ENCODE peak calls at places on chromosomes 5 and 9, in seven cellular contexts. One of them, this sample, is unnamed.

GRCh38 chr5:157471709-157472108 is 11.7 kb downstream of the NIPAL4 start:
- DNase-seq in K562: peak; percentile 50
- DNase-seq in GM12878: no peak
- DNase-seq in SK-N-SH: peak; percentile 51
- DNase-seq in HCT116: peak; percentile 34
- DNase-seq in HepG2: peak; percentile 30
- DNase-seq in H1: no peak
- DNase-seq in this sample: peak; percentile 50

GRCh38 chr9:135816179-135816970 is 91.0 kb downstream of the CAMSAP1 start:
- DNase-seq in SK-N-SH: no peak
- DNase-seq in H1: no peak
- DNase-seq in GM12878: no peak
- DNase-seq in HepG2: no peak
- DNase-seq in HCT116: no peak
- DNase-seq in K562: no peak
- DNase-seq in this sample: no peak

GRCh38 chr9:112404367-112404979 is 24.6 kb downstream of the HSDL2 start:
- DNase-seq in GM12878: no peak
- DNase-seq in HepG2: no peak
- DNase-seq in HCT116: no peak
- DNase-seq in SK-N-SH: no peak
- DNase-seq in K562: no peak
- DNase-seq in H1: no peak
- DNase-seq in this sample: no peak

GRCh38 chr5:122602700-122603099 is 172.2 kb upstream of the SNX2 start:
- DNase-seq in K562: no peak
- DNase-seq in SK-N-SH: no peak
- DNase-seq in HCT116: no peak
- DNase-seq in GM12878: no peak
- DNase-seq in HepG2: no peak
- DNase-seq in H1: no peak
- DNase-seq in this sample: no peak

GRCh38 chr5:43042626-43043399 is 2.7 kb upstream of the ANXA2R start:
- DNase-seq in HCT116: peak; percentile 62
- DNase-seq in GM12878: peak; percentile 55
- DNase-seq in H1: peak; percentile 67
- DNase-seq in HepG2: no peak
- DNase-seq in SK-N-SH: peak; percentile 35
- DNase-seq in K562: peak; percentile 95
- DNase-seq in this sample: no peak

GRCh38 chr9:127528407-127529251 is 77.3 kb downstream of the LRSAM1 start:
- DNase-seq in HCT116: no peak
- DNase-seq in H1: no peak
- DNase-seq in GM12878: no peak
- DNase-seq in K562: no peak
- DNase-seq in HepG2: no peak
- DNase-seq in SK-N-SH: no peak
- DNase-seq in this sample: no peak

GRCh38 chr9:114048533-114049452 is 29.3 kb downstream of the AMBP start:
- DNase-seq in GM12878: no peak
- DNase-seq in K562: no peak
- DNase-seq in HepG2: no peak
- DNase-seq in HCT116: no peak
- DNase-seq in H1: no peak
- DNase-seq in SK-N-SH: no peak
- DNase-seq in this sample: no peak

GRCh38 chr5:10624244-10624643 is 60.4 kb downstream of the ANKRD33B start:
- DNase-seq in HCT116: no peak
- DNase-seq in HepG2: no peak
- DNase-seq in SK-N-SH: no peak
- DNase-seq in GM12878: no peak
- DNase-seq in K562: peak; percentile 25
- DNase-seq in H1: no peak
- DNase-seq in this sample: no peak

GRCh38 chr5:135737701-135738563 is 96.5 kb upstream of the SLC25A48 start:
- DNase-seq in HepG2: no peak
- DNase-seq in H1: peak; percentile 26
- DNase-seq in SK-N-SH: no peak
- DNase-seq in GM12878: no peak
- DNase-seq in K562: no peak
- DNase-seq in HCT116: no peak
- DNase-seq in this sample: no peak

GRCh38 chr5:154723740-154724505 is 31.3 kb upstream of the LARP1 start:
- DNase-seq in HCT116: no peak
- DNase-seq in K562: peak; percentile 69
- DNase-seq in H1: no peak
- DNase-seq in SK-N-SH: no peak
- DNase-seq in HepG2: no peak
- DNase-seq in GM12878: no peak
- DNase-seq in this sample: no peak

GRCh38 chr5:135214897-135215616 is 181.0 kb upstream of the PITX1 start:
- DNase-seq in H1: peak; percentile 13
- DNase-seq in K562: no peak
- DNase-seq in HepG2: no peak
- DNase-seq in HCT116: no peak
- DNase-seq in GM12878: no peak
- DNase-seq in SK-N-SH: peak; percentile 3
- DNase-seq in this sample: no peak

GRCh38 chr5:128736567-128736966 is 198.5 kb upstream of the FBN2 start:
- DNase-seq in H1: no peak
- DNase-seq in SK-N-SH: no peak
- DNase-seq in K562: no peak
- DNase-seq in HCT116: peak; percentile 4
- DNase-seq in HepG2: no peak
- DNase-seq in GM12878: no peak
- DNase-seq in this sample: no peak

GRCh38 chr5:61964199-61964598 is 341.8 kb upstream of the KIF2A start:
- DNase-seq in K562: no peak
- DNase-seq in GM12878: no peak
- DNase-seq in HCT116: no peak
- DNase-seq in SK-N-SH: no peak
- DNase-seq in H1: no peak
- DNase-seq in HepG2: no peak
- DNase-seq in this sample: no peak

GRCh38 chr5:114358329-114358728 is 3.5 kb upstream of the KCNN2 start:
- DNase-seq in GM12878: no peak
- DNase-seq in SK-N-SH: no peak
- DNase-seq in H1: no peak
- DNase-seq in HCT116: no peak
- DNase-seq in K562: no peak
- DNase-seq in HepG2: no peak
- DNase-seq in this sample: no peak

GRCh38 chr5:81936750-81937149 is 35.1 kb upstream of the ATG10 start:
- DNase-seq in HCT116: no peak
- DNase-seq in H1: no peak
- DNase-seq in GM12878: no peak
- DNase-seq in K562: no peak
- DNase-seq in HepG2: no peak
- DNase-seq in SK-N-SH: no peak
- DNase-seq in this sample: no peak

GRCh38 chr9:130660683-130661460 is 3.5 kb upstream of the PRDM12 start:
- DNase-seq in H1: peak; percentile 75
- DNase-seq in SK-N-SH: peak; percentile 65
- DNase-seq in HCT116: no peak
- DNase-seq in HepG2: no peak
- DNase-seq in K562: no peak
- DNase-seq in GM12878: no peak
- DNase-seq in this sample: no peak

GRCh38 chr5:82584631-82585030 is 306.5 kb upstream of the RPS23 start:
- DNase-seq in K562: no peak
- DNase-seq in HepG2: peak; percentile 14
- DNase-seq in SK-N-SH: no peak
- DNase-seq in GM12878: no peak
- DNase-seq in H1: no peak
- DNase-seq in HCT116: no peak
- DNase-seq in this sample: no peak

GRCh38 chr5:63262191-63262981 is 683.8 kb downstream of the LRRC70 start:
- DNase-seq in HCT116: no peak
- DNase-seq in GM12878: no peak
- DNase-seq in H1: no peak
- DNase-seq in K562: no peak
- DNase-seq in SK-N-SH: no peak
- DNase-seq in HepG2: no peak
- DNase-seq in this sample: no peak

GRCh38 chr9:5500441-5501235 is 9.7 kb upstream of the PDCD1LG2 start:
- DNase-seq in K562: peak; percentile 67
- DNase-seq in HepG2: no peak
- DNase-seq in HCT116: no peak
- DNase-seq in SK-N-SH: peak; percentile 30
- DNase-seq in H1: no peak
- DNase-seq in GM12878: no peak
- DNase-seq in this sample: no peak

GRCh38 chr9:117234178-117234577 is 180.7 kb downstream of the ASTN2 start:
- DNase-seq in SK-N-SH: no peak
- DNase-seq in K562: no peak
- DNase-seq in GM12878: no peak
- DNase-seq in HepG2: no peak
- DNase-seq in H1: no peak
- DNase-seq in HCT116: no peak
- DNase-seq in this sample: no peak

GRCh38 chr5:134432174-134432573 is 20.5 kb upstream of the CDKN2AIPNL start:
- DNase-seq in HepG2: no peak
- DNase-seq in HCT116: no peak
- DNase-seq in H1: no peak
- DNase-seq in K562: no peak
- DNase-seq in SK-N-SH: no peak
- DNase-seq in GM12878: no peak
- DNase-seq in this sample: no peak

GRCh38 chr5:138408023-138408422 is 30.8 kb upstream of the REEP2 start:
- DNase-seq in H1: no peak
- DNase-seq in SK-N-SH: no peak
- DNase-seq in HepG2: no peak
- DNase-seq in HCT116: no peak
- DNase-seq in GM12878: peak; percentile 42
- DNase-seq in K562: peak; percentile 5
- DNase-seq in this sample: no peak

GRCh38 chr5:76372320-76373054 is 30.6 kb upstream of the IQGAP2 start:
- DNase-seq in K562: peak; percentile 91
- DNase-seq in GM12878: no peak
- DNase-seq in HCT116: peak; percentile 88
- DNase-seq in HepG2: peak; percentile 76
- DNase-seq in SK-N-SH: peak; percentile 27
- DNase-seq in H1: no peak
- DNase-seq in this sample: no peak

GRCh38 chr5:24141046-24141445 is 503.7 kb downstream of the CDH10 start:
- DNase-seq in HepG2: no peak
- DNase-seq in K562: no peak
- DNase-seq in SK-N-SH: no peak
- DNase-seq in H1: no peak
- DNase-seq in HCT116: no peak
- DNase-seq in GM12878: no peak
- DNase-seq in this sample: no peak

GRCh38 chr9:89274838-89275237 is 36.2 kb upstream of the CKS2 start:
- DNase-seq in HepG2: no peak
- DNase-seq in GM12878: no peak
- DNase-seq in SK-N-SH: no peak
- DNase-seq in H1: no peak
- DNase-seq in K562: no peak
- DNase-seq in HCT116: no peak
- DNase-seq in this sample: no peak

GRCh38 chr5:33711094-33711670 is 180.6 kb downstream of the ADAMTS12 start:
- DNase-seq in GM12878: no peak
- DNase-seq in SK-N-SH: no peak
- DNase-seq in HepG2: no peak
- DNase-seq in H1: no peak
- DNase-seq in HCT116: no peak
- DNase-seq in K562: no peak
- DNase-seq in this sample: no peak

GRCh38 chr5:33715646-33716045 is 176.1 kb downstream of the ADAMTS12 start:
- DNase-seq in HCT116: no peak
- DNase-seq in H1: no peak
- DNase-seq in GM12878: no peak
- DNase-seq in HepG2: no peak
- DNase-seq in K562: no peak
- DNase-seq in SK-N-SH: no peak
- DNase-seq in this sample: no peak

GRCh38 chr5:33712664-33713063 is 179.1 kb downstream of the ADAMTS12 start:
- DNase-seq in H1: no peak
- DNase-seq in HCT116: no peak
- DNase-seq in GM12878: no peak
- DNase-seq in K562: no peak
- DNase-seq in HepG2: no peak
- DNase-seq in SK-N-SH: no peak
- DNase-seq in this sample: no peak

GRCh38 chr5:33713087-33713486 is 178.7 kb downstream of the ADAMTS12 start:
- DNase-seq in HepG2: no peak
- DNase-seq in H1: no peak
- DNase-seq in HCT116: no peak
- DNase-seq in K562: no peak
- DNase-seq in GM12878: peak; percentile 30
- DNase-seq in SK-N-SH: no peak
- DNase-seq in this sample: no peak
- TF ChIP-seq JUND in HepG2: no peak
- TF ChIP-seq JUND in H1: no peak
- TF ChIP-seq JUND in HCT116: no peak
- TF ChIP-seq JUND in K562: no peak
- TF ChIP-seq JUND in GM12878: no peak
- TF ChIP-seq JUND in SK-N-SH: no peak
- TF ChIP-seq JUND in this sample: no peak

GRCh38 chr5:117357886-117358285 is 783.3 kb upstream of the SEMA6A start:
- DNase-seq in HCT116: no peak
- DNase-seq in GM12878: no peak
- DNase-seq in SK-N-SH: peak; percentile 11
- DNase-seq in K562: no peak
- DNase-seq in H1: no peak
- DNase-seq in HepG2: no peak
- DNase-seq in this sample: no peak
- TF ChIP-seq JUND in HCT116: no peak
- TF ChIP-seq JUND in GM12878: no peak
- TF ChIP-seq JUND in SK-N-SH: no peak
- TF ChIP-seq JUND in K562: no peak
- TF ChIP-seq JUND in H1: no peak
- TF ChIP-seq JUND in HepG2: no peak
- TF ChIP-seq JUND in this sample: no peak

GRCh38 chr5:107300928-107301327 is 369.8 kb downstream of the EFNA5 start:
- DNase-seq in SK-N-SH: no peak
- DNase-seq in GM12878: no peak
- DNase-seq in K562: no peak
- DNase-seq in HCT116: no peak
- DNase-seq in HepG2: no peak
- DNase-seq in H1: no peak
- DNase-seq in this sample: no peak
- TF ChIP-seq JUND in SK-N-SH: no peak
- TF ChIP-seq JUND in GM12878: no peak
- TF ChIP-seq JUND in K562: no peak
- TF ChIP-seq JUND in HCT116: no peak
- TF ChIP-seq JUND in HepG2: no peak
- TF ChIP-seq JUND in H1: no peak
- TF ChIP-seq JUND in this sample: no peak

DNA sequence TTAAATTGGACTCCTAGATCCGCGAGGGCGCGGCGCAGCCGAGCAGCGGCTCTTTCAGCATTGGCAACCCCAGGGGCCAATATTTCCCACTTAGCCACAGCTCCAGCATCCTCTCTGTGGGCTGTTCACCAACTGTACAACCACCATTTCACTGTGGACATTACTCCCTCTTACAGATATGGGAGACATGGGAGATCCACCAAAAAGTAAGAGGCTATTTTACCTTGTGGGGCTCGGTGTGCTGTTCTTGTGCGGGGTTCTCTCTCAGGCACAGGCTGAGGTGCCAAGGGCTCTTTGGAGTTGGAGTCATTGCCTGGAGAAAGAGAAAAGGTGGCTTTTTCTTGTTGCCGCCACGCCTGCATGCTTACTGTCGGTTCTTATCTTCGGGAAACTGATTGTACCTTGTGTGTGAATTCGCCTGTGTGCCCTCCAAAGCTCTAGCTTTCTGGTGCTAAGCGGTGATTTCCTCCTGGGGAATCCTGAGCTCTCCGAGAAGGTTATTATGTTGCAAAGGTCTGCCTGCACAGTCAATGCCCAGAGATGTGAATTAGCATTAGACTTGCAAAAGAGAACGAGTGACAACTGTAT is 340 bp downstream of the ISL1 start:
- DNase-seq in GM12878: no peak
- DNase-seq in HepG2: no peak
- DNase-seq in K562: no peak
- DNase-seq in SK-N-SH: peak; percentile 23
- DNase-seq in H1: no peak
- DNase-seq in HCT116: no peak
- DNase-seq in this sample: no peak
- TF ChIP-seq JUND in GM12878: no peak
- TF ChIP-seq JUND in HepG2: no peak
- TF ChIP-seq JUND in K562: no peak
- TF ChIP-seq JUND in SK-N-SH: no peak
- TF ChIP-seq JUND in H1: no peak
- TF ChIP-seq JUND in HCT116: no peak
- TF ChIP-seq JUND in this sample: no peak